ENCODE peak calls at places on chromosomes 2 and 18, in five cellular contexts. P is BE2C, C is brain microvascular endothelial cell, D is activated T-helper 1 cell treated with Interleukin-2 at 50 U/mL for 16 hours, X is ELF-1. Y is an unnamed sample.

GRCh38 chr2:205685314-205686230 is 3.3 kb downstream of the NRP2 start:
- DNase-seq in P (peak; percentile 51), C (no peak), D (no peak), X (peak; percentile 80), Y (no peak)

GRCh38 chr18:36127866-36128845 is 984 bp downstream of the SLC39A6 start:
- DNase-seq in P (peak; percentile 10), C (peak; percentile 12), D (no peak), X (peak; percentile 30), Y (no peak)

GRCh38 chr2:219028996-219029828 is 12.1 kb downstream of the CFAP65 start:
- DNase-seq in P (no peak), C (no peak), D (no peak), X (no peak), Y (no peak)

GRCh38 chr18:63249781-63250180 is 69.8 kb downstream of the BCL2 start:
- DNase-seq in P (no peak), C (no peak), D (no peak), X (no peak), Y (no peak)

GRCh38 chr18:41858761-41859555 is 96.1 kb upstream of the PIK3C3 start:
- DNase-seq in P (no peak), C (no peak), D (no peak), X (no peak), Y (no peak)

GRCh38 chr2:8659735-8660492 is 21.9 kb upstream of the ID2 start:
- DNase-seq in P (peak; percentile 33), C (no peak), D (no peak), X (no peak), Y (no peak)

GRCh38 chr2:11876889-11877288 is 130.5 kb downstream of the LPIN1 start:
- DNase-seq in P (no peak), C (no peak), D (no peak), X (no peak), Y (no peak)

GRCh38 chr18:28248653-28249052 is 71.7 kb upstream of the CDH2 start:
- DNase-seq in P (no peak), C (no peak), D (no peak), X (no peak), Y (no peak)

GRCh38 chr2:240420206-240420899 is 15.1 kb upstream of the GPC1 start:
- DNase-seq in P (no peak), C (no peak), D (no peak), X (no peak), Y (no peak)

GRCh38 chr2:230878599-230878965 is 13.8 kb downstream of the ITM2C start:
- DNase-seq in P (no peak), C (no peak), D (no peak), X (no peak), Y (no peak)

GRCh38 chr2:199851886-199852285 is 894 bp upstream of the FTCDNL1 start:
- DNase-seq in P (no peak), C (no peak), D (no peak), X (no peak), Y (no peak)

GRCh38 chr2:174012347-174013309 is 47.5 kb upstream of the SP3 start:
- DNase-seq in P (no peak), C (no peak), D (peak; percentile 15), X (peak; percentile 73), Y (no peak)

GRCh38 chr18:46224181-46224775 is 120.1 kb downstream of the HAUS1 start:
- DNase-seq in P (no peak), C (no peak), D (no peak), X (no peak), Y (no peak)

GRCh38 chr2:101655941-101656422 is 41.5 kb upstream of the MAP4K4 start:
- DNase-seq in P (no peak), C (no peak), D (no peak), X (no peak), Y (no peak)

GRCh38 chr18:61942072-61942471 is 49.3 kb upstream of the RNF152 start:
- DNase-seq in P (no peak), C (no peak), D (no peak), X (no peak), Y (no peak)

GRCh38 chr2:198141726-198142125 is 337.3 kb downstream of the PLCL1 start:
- DNase-seq in P (no peak), C (no peak), D (no peak), X (no peak), Y (no peak)

GRCh38 chr2:31420936-31421335 is 6.4 kb upstream of the XDH start:
- DNase-seq in P (no peak), C (no peak), D (no peak), X (no peak), Y (no peak)

GRCh38 chr18:24075731-24076130 is 61.2 kb downstream of the TTC39C start:
- DNase-seq in P (no peak), C (no peak), D (no peak), X (no peak), Y (no peak)

GRCh38 chr2:58535994-58536393 is 294.9 kb upstream of the FANCL start:
- DNase-seq in P (no peak), C (no peak), D (no peak), X (no peak), Y (no peak)

GRCh38 chr18:78975282-78975681 is 4.3 kb upstream of the SALL3 start:
- DNase-seq in P (no peak), C (no peak), D (no peak), X (no peak), Y (no peak)

GRCh38 chr2:128452536-128453530 is 134.2 kb upstream of the HS6ST1 start:
- DNase-seq in P (no peak), C (no peak), D (no peak), X (no peak), Y (no peak)

GRCh38 chr18:79882522-79883241 is 68.8 kb downstream of the SLC66A2 start:
- DNase-seq in P (no peak), C (no peak), D (no peak), X (no peak), Y (no peak)

GRCh38 chr2:112710956-112711355 is 9.9 kb upstream of the NT5DC4 start:
- DNase-seq in P (no peak), C (no peak), D (no peak), X (no peak), Y (no peak)

GRCh38 chr2:59008950-59009349 is 767.8 kb upstream of the FANCL start:
- DNase-seq in P (no peak), C (no peak), D (no peak), X (no peak), Y (no peak)

GRCh38 chr2:95007822-95008221 is 17.7 kb upstream of the MAL start:
- DNase-seq in P (no peak), C (no peak), D (no peak), X (no peak), Y (no peak)

GRCh38 chr2:235934059-235934896 is 233.9 kb downstream of the GBX2 start:
- DNase-seq in P (no peak), C (no peak), D (no peak), X (no peak), Y (no peak)

GRCh38 chr18:39667905-39668304 is 2102.3 kb upstream of the CELF4 start:
- DNase-seq in P (no peak), C (peak; percentile 2), D (no peak), X (no peak), Y (no peak)

GRCh38 chr18:46035701-46036680 is 36.1 kb downstream of the PSTPIP2 start:
- DNase-seq in P (no peak), C (peak; percentile 56), D (no peak), X (no peak), Y (no peak)

GRCh38 chr2:233867993-233868532 is at the start of gene MSL3B:
- DNase-seq in P (peak; percentile 77), C (peak; percentile 12), D (peak; percentile 53), X (peak; percentile 72), Y (no peak)

GRCh38 chr18:11533942-11534496 is 75.4 kb upstream of the SLC35G4 start:
- DNase-seq in P (no peak), C (no peak), D (no peak), X (peak; percentile 8), Y (no peak)

Y was measured in keratinocyte.